ENCODE peak calls at places on chromosomes 2 and 18, in ten cellular contexts. One of them, this sample, is unnamed.

GRCh38 chr2:202541137-202541536 is 93.6 kb upstream of the FAM117B start:
- DNase-seq in CD4-positive, alpha-beta memory T cell: no peak
- DNase-seq in H1: no peak
- DNase-seq in MM.1S: no peak
- DNase-seq in Karpas-422: no peak
- DNase-seq in PC-9: no peak
- DNase-seq in MG63: no peak
- DNase-seq in aorta: no peak
- DNase-seq in HCT116: no peak
- DNase-seq in heart left ventricle: no peak
- DNase-seq in this sample: no peak

GRCh38 chr18:48436907-48437306 is 27.7 kb upstream of the ZBTB7C start:
- DNase-seq in PC-9: no peak
- DNase-seq in MG63: no peak
- DNase-seq in aorta: no peak
- DNase-seq in CD4-positive, alpha-beta memory T cell: no peak
- DNase-seq in H1: no peak
- DNase-seq in Karpas-422: no peak
- DNase-seq in HCT116: no peak
- DNase-seq in MM.1S: no peak
- DNase-seq in heart left ventricle: no peak
- DNase-seq in this sample: no peak

GRCh38 chr18:14189858-14190257 is 57.6 kb upstream of the ZNF519 start:
- DNase-seq in MG63: peak; percentile 77
- DNase-seq in MM.1S: no peak
- DNase-seq in HCT116: peak; percentile 70
- DNase-seq in Karpas-422: no peak
- DNase-seq in heart left ventricle: no peak
- DNase-seq in CD4-positive, alpha-beta memory T cell: no peak
- DNase-seq in PC-9: peak; percentile 61
- DNase-seq in aorta: no peak
- DNase-seq in H1: no peak
- DNase-seq in this sample: no peak

GRCh38 chr2:210189452-210190143 is 18.4 kb upstream of the KANSL1L start:
- DNase-seq in HCT116: no peak
- DNase-seq in aorta: no peak
- DNase-seq in CD4-positive, alpha-beta memory T cell: no peak
- DNase-seq in heart left ventricle: no peak
- DNase-seq in PC-9: no peak
- DNase-seq in MG63: no peak
- DNase-seq in Karpas-422: no peak
- DNase-seq in H1: no peak
- DNase-seq in MM.1S: no peak
- DNase-seq in this sample: no peak

GRCh38 chr18:33275843-33276242 is 164.7 kb downstream of the CCDC178 start:
- DNase-seq in PC-9: no peak
- DNase-seq in H1: no peak
- DNase-seq in aorta: no peak
- DNase-seq in MG63: no peak
- DNase-seq in CD4-positive, alpha-beta memory T cell: no peak
- DNase-seq in HCT116: no peak
- DNase-seq in Karpas-422: no peak
- DNase-seq in heart left ventricle: no peak
- DNase-seq in MM.1S: no peak
- DNase-seq in this sample: no peak

GRCh38 chr18:44812426-44812825 is 131.7 kb downstream of the SETBP1 start:
- DNase-seq in aorta: no peak
- DNase-seq in HCT116: no peak
- DNase-seq in heart left ventricle: no peak
- DNase-seq in CD4-positive, alpha-beta memory T cell: no peak
- DNase-seq in PC-9: no peak
- DNase-seq in H1: no peak
- DNase-seq in MM.1S: no peak
- DNase-seq in Karpas-422: no peak
- DNase-seq in MG63: no peak
- DNase-seq in this sample: no peak

GRCh38 chr18:58896268-58896667 is 31.6 kb downstream of the ZNF532 start:
- DNase-seq in H1: no peak
- DNase-seq in HCT116: no peak
- DNase-seq in aorta: no peak
- DNase-seq in MM.1S: no peak
- DNase-seq in CD4-positive, alpha-beta memory T cell: no peak
- DNase-seq in Karpas-422: peak; percentile 82
- DNase-seq in PC-9: no peak
- DNase-seq in heart left ventricle: no peak
- DNase-seq in MG63: no peak
- DNase-seq in this sample: no peak

GRCh38 chr2:148555622-148556294 is 88.8 kb upstream of the EPC2 start:
- DNase-seq in MG63: no peak
- DNase-seq in PC-9: no peak
- DNase-seq in heart left ventricle: no peak
- DNase-seq in Karpas-422: no peak
- DNase-seq in aorta: no peak
- DNase-seq in HCT116: no peak
- DNase-seq in H1: no peak
- DNase-seq in CD4-positive, alpha-beta memory T cell: no peak
- DNase-seq in MM.1S: no peak
- DNase-seq in this sample: no peak

GRCh38 chr2:96502891-96503636 is 2.1 kb downstream of the NEURL3 start:
- DNase-seq in PC-9: peak; percentile 40
- DNase-seq in MM.1S: no peak
- DNase-seq in Karpas-422: no peak
- DNase-seq in CD4-positive, alpha-beta memory T cell: no peak
- DNase-seq in aorta: peak; percentile 53
- DNase-seq in MG63: no peak
- DNase-seq in HCT116: no peak
- DNase-seq in H1: no peak
- DNase-seq in heart left ventricle: no peak
- DNase-seq in this sample: peak; percentile 72

GRCh38 chr2:37653805-37654378 is 17.6 kb downstream of the CDC42EP3 start:
- DNase-seq in H1: no peak
- DNase-seq in MG63: peak; percentile 53
- DNase-seq in aorta: peak; percentile 81
- DNase-seq in Karpas-422: peak; percentile 86
- DNase-seq in CD4-positive, alpha-beta memory T cell: no peak
- DNase-seq in HCT116: no peak
- DNase-seq in heart left ventricle: peak; percentile 70
- DNase-seq in PC-9: no peak
- DNase-seq in MM.1S: no peak
- DNase-seq in this sample: peak; percentile 86

GRCh38 chr2:241070361-241070760 is 31.7 kb downstream of the MTERF4 start:
- DNase-seq in CD4-positive, alpha-beta memory T cell: no peak
- DNase-seq in aorta: no peak
- DNase-seq in Karpas-422: no peak
- DNase-seq in PC-9: no peak
- DNase-seq in H1: no peak
- DNase-seq in MG63: no peak
- DNase-seq in HCT116: no peak
- DNase-seq in heart left ventricle: no peak
- DNase-seq in MM.1S: no peak
- DNase-seq in this sample: no peak

GRCh38 chr18:7572837-7573236 is 5.7 kb downstream of the PTPRM start:
- DNase-seq in HCT116: no peak
- DNase-seq in PC-9: no peak
- DNase-seq in aorta: no peak
- DNase-seq in MG63: no peak
- DNase-seq in H1: no peak
- DNase-seq in Karpas-422: no peak
- DNase-seq in heart left ventricle: no peak
- DNase-seq in MM.1S: peak; percentile 41
- DNase-seq in CD4-positive, alpha-beta memory T cell: no peak
- DNase-seq in this sample: no peak

GRCh38 chr2:27966466-27966865 is 75.9 kb downstream of the BABAM2 start:
- DNase-seq in MG63: no peak
- DNase-seq in aorta: no peak
- DNase-seq in H1: no peak
- DNase-seq in heart left ventricle: peak; percentile 18
- DNase-seq in PC-9: no peak
- DNase-seq in CD4-positive, alpha-beta memory T cell: no peak
- DNase-seq in HCT116: no peak
- DNase-seq in MM.1S: no peak
- DNase-seq in Karpas-422: no peak
- DNase-seq in this sample: no peak
- H3K9me3 ChIP-seq in MG63: peaks cover 22% of the 10 kb centered on the region
- H3K9me3 ChIP-seq in aorta: no peaks in the 10 kb centered on the region
- H3K9me3 ChIP-seq in H1: peaks cover 8% of the 10 kb centered on the region
- H3K9me3 ChIP-seq in heart left ventricle: no peaks in the 10 kb centered on the region
- H3K9me3 ChIP-seq in PC-9: peaks cover 8% of the 10 kb centered on the region
- H3K9me3 ChIP-seq in CD4-positive, alpha-beta memory T cell: no peaks in the 10 kb centered on the region
- H3K9me3 ChIP-seq in HCT116: peaks cover 4% of the 10 kb centered on the region
- H3K9me3 ChIP-seq in MM.1S: no peaks in the 10 kb centered on the region
- H3K9me3 ChIP-seq in Karpas-422: no peaks in the 10 kb centered on the region
- H3K9me3 ChIP-seq in this sample: no peaks in the 10 kb centered on the region

DNA sequence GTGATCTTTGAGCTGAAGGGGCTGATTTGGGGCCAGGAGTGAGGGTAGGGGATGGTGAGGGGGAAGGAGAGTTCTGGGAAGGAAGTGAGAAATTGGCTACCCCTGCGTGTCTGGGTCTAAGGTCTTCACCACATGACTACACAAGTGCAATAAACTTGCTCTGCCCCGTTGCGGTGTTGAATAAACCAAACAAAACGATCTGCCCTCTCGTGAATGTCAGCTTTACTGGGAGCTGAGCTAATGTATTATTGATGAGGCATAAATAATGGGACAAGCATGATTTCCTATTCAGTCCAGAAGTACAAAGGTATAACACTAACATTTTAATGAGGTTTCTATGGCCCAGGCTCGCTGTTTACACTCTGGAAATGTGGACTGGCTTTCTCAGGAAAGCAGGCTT is 8.0 kb upstream of the CFAP221 start:
- DNase-seq in H1: no peak
- DNase-seq in MM.1S: no peak
- DNase-seq in PC-9: no peak
- DNase-seq in MG63: no peak
- DNase-seq in HCT116: no peak
- DNase-seq in CD4-positive, alpha-beta memory T cell: no peak
- DNase-seq in Karpas-422: no peak
- DNase-seq in aorta: no peak
- DNase-seq in heart left ventricle: no peak
- DNase-seq in this sample: no peak
- H3K9me3 ChIP-seq in H1: no peaks in the 10 kb centered on the region
- H3K9me3 ChIP-seq in MM.1S: no peaks in the 10 kb centered on the region
- H3K9me3 ChIP-seq in PC-9: peaks cover 4% of the 10 kb centered on the region
- H3K9me3 ChIP-seq in MG63: peaks cover 11% of the 10 kb centered on the region
- H3K9me3 ChIP-seq in HCT116: peaks cover 4% of the 10 kb centered on the region
- H3K9me3 ChIP-seq in CD4-positive, alpha-beta memory T cell: peaks cover 8% of the 10 kb centered on the region
- H3K9me3 ChIP-seq in Karpas-422: peaks cover 6% of the 10 kb centered on the region
- H3K9me3 ChIP-seq in aorta: peaks cover 1% of the 10 kb centered on the region
- H3K9me3 ChIP-seq in heart left ventricle: no peaks in the 10 kb centered on the region
- H3K9me3 ChIP-seq in this sample: peaks cover 50% of the 10 kb centered on the region

GRCh38 chr2:6412533-6413085 is 453.1 kb downstream of the CMPK2 start:
- DNase-seq in MG63: peak; percentile 56
- DNase-seq in H1: no peak
- DNase-seq in PC-9: no peak
- DNase-seq in CD4-positive, alpha-beta memory T cell: no peak
- DNase-seq in MM.1S: no peak
- DNase-seq in heart left ventricle: no peak
- DNase-seq in Karpas-422: no peak
- DNase-seq in HCT116: no peak
- DNase-seq in aorta: no peak
- DNase-seq in this sample: no peak
- H3K9me3 ChIP-seq in MG63: no peaks in the 10 kb centered on the region
- H3K9me3 ChIP-seq in H1: no peaks in the 10 kb centered on the region
- H3K9me3 ChIP-seq in PC-9: no peaks in the 10 kb centered on the region
- H3K9me3 ChIP-seq in CD4-positive, alpha-beta memory T cell: no peaks in the 10 kb centered on the region
- H3K9me3 ChIP-seq in MM.1S: no peaks in the 10 kb centered on the region
- H3K9me3 ChIP-seq in heart left ventricle: no peaks in the 10 kb centered on the region
- H3K9me3 ChIP-seq in Karpas-422: no peaks in the 10 kb centered on the region
- H3K9me3 ChIP-seq in HCT116: no peaks in the 10 kb centered on the region
- H3K9me3 ChIP-seq in aorta: peaks cover 2% of the 10 kb centered on the region
- H3K9me3 ChIP-seq in this sample: no peaks in the 10 kb centered on the region

GRCh38 chr2:205936446-205936845 is 149.5 kb downstream of the INO80D start:
- DNase-seq in MM.1S: no peak
- DNase-seq in MG63: no peak
- DNase-seq in Karpas-422: no peak
- DNase-seq in H1: no peak
- DNase-seq in PC-9: no peak
- DNase-seq in aorta: no peak
- DNase-seq in heart left ventricle: no peak
- DNase-seq in CD4-positive, alpha-beta memory T cell: no peak
- DNase-seq in HCT116: no peak
- DNase-seq in this sample: no peak
- H3K9me3 ChIP-seq in MM.1S: no peaks in the 10 kb centered on the region
- H3K9me3 ChIP-seq in MG63: no peaks in the 10 kb centered on the region
- H3K9me3 ChIP-seq in Karpas-422: no peaks in the 10 kb centered on the region
- H3K9me3 ChIP-seq in H1: no peaks in the 10 kb centered on the region
- H3K9me3 ChIP-seq in PC-9: no peaks in the 10 kb centered on the region
- H3K9me3 ChIP-seq in aorta: no peaks in the 10 kb centered on the region
- H3K9me3 ChIP-seq in heart left ventricle: no peaks in the 10 kb centered on the region
- H3K9me3 ChIP-seq in CD4-positive, alpha-beta memory T cell: no peaks in the 10 kb centered on the region
- H3K9me3 ChIP-seq in HCT116: no peaks in the 10 kb centered on the region
- H3K9me3 ChIP-seq in this sample: no peaks in the 10 kb centered on the region

GRCh38 chr2:120533625-120534024 is 187.7 kb downstream of the INHBB start:
- DNase-seq in PC-9: no peak
- DNase-seq in HCT116: no peak
- DNase-seq in MM.1S: no peak
- DNase-seq in CD4-positive, alpha-beta memory T cell: no peak
- DNase-seq in aorta: no peak
- DNase-seq in H1: no peak
- DNase-seq in heart left ventricle: no peak
- DNase-seq in Karpas-422: no peak
- DNase-seq in MG63: no peak
- DNase-seq in this sample: no peak
- H3K9me3 ChIP-seq in PC-9: no peaks in the 10 kb centered on the region
- H3K9me3 ChIP-seq in HCT116: no peaks in the 10 kb centered on the region
- H3K9me3 ChIP-seq in MM.1S: no peaks in the 10 kb centered on the region
- H3K9me3 ChIP-seq in CD4-positive, alpha-beta memory T cell: no peaks in the 10 kb centered on the region
- H3K9me3 ChIP-seq in aorta: no peaks in the 10 kb centered on the region
- H3K9me3 ChIP-seq in H1: peaks cover 12% of the 10 kb centered on the region
- H3K9me3 ChIP-seq in heart left ventricle: no peaks in the 10 kb centered on the region
- H3K9me3 ChIP-seq in Karpas-422: no peaks in the 10 kb centered on the region
- H3K9me3 ChIP-seq in MG63: no peaks in the 10 kb centered on the region
- H3K9me3 ChIP-seq in this sample: peaks cover 13% of the 10 kb centered on the region

GRCh38 chr2:125870264-125870663 is 785.7 kb upstream of the GYPC start:
- DNase-seq in Karpas-422: no peak
- DNase-seq in MM.1S: no peak
- DNase-seq in heart left ventricle: no peak
- DNase-seq in HCT116: no peak
- DNase-seq in aorta: no peak
- DNase-seq in MG63: no peak
- DNase-seq in PC-9: no peak
- DNase-seq in CD4-positive, alpha-beta memory T cell: no peak
- DNase-seq in H1: no peak
- DNase-seq in this sample: no peak
- H3K9me3 ChIP-seq in Karpas-422: no peaks in the 10 kb centered on the region
- H3K9me3 ChIP-seq in MM.1S: no peaks in the 10 kb centered on the region
- H3K9me3 ChIP-seq in heart left ventricle: no peaks in the 10 kb centered on the region
- H3K9me3 ChIP-seq in HCT116: peaks cover 19% of the 10 kb centered on the region
- H3K9me3 ChIP-seq in aorta: peaks cover 3% of the 10 kb centered on the region
- H3K9me3 ChIP-seq in MG63: no peaks in the 10 kb centered on the region
- H3K9me3 ChIP-seq in PC-9: no peaks in the 10 kb centered on the region
- H3K9me3 ChIP-seq in CD4-positive, alpha-beta memory T cell: no peaks in the 10 kb centered on the region
- H3K9me3 ChIP-seq in H1: no peaks in the 10 kb centered on the region
- H3K9me3 ChIP-seq in this sample: no peaks in the 10 kb centered on the region

DNA sequence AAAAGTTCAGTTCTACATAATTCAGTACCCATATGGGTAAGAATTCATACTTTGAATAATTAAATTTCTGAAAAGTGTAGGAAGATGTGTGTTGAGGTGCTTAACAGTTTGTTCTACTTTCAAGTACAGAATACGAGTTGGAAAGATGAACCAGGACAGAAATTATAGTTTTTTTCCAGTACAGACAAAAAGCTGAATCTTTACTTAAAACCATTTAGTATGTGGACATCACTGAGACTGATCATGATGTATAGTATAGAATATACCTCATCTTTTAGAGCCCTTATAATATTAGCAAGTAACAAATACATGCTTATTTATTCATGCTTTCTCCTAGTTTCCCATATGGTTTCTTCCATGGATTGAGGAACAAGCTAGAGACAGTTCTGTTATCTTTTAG is 10.0 kb downstream of the DDX1 start:
- DNase-seq in CD4-positive, alpha-beta memory T cell: no peak
- DNase-seq in PC-9: no peak
- DNase-seq in heart left ventricle: no peak
- DNase-seq in Karpas-422: no peak
- DNase-seq in MG63: no peak
- DNase-seq in HCT116: no peak
- DNase-seq in MM.1S: no peak
- DNase-seq in H1: no peak
- DNase-seq in aorta: no peak
- DNase-seq in this sample: no peak
- H3K9me3 ChIP-seq in CD4-positive, alpha-beta memory T cell: no peaks in the 10 kb centered on the region
- H3K9me3 ChIP-seq in PC-9: no peaks in the 10 kb centered on the region
- H3K9me3 ChIP-seq in heart left ventricle: no peaks in the 10 kb centered on the region
- H3K9me3 ChIP-seq in Karpas-422: no peaks in the 10 kb centered on the region
- H3K9me3 ChIP-seq in MG63: no peaks in the 10 kb centered on the region
- H3K9me3 ChIP-seq in HCT116: no peaks in the 10 kb centered on the region
- H3K9me3 ChIP-seq in MM.1S: no peaks in the 10 kb centered on the region
- H3K9me3 ChIP-seq in H1: no peaks in the 10 kb centered on the region
- H3K9me3 ChIP-seq in aorta: no peaks in the 10 kb centered on the region
- H3K9me3 ChIP-seq in this sample: no peaks in the 10 kb centered on the region